ENCODE peak calls at places on chromosome 10, in four cellular contexts. D, Q, X and H are unnamed samples.

GRCh38 chr10:73790886-73791625 is 5.7 kb downstream of the ZSWIM8 start:
- DNase-seq in X (no peak), D (no peak), Q (no peak), H (no peak)

GRCh38 chr10:75040576-75040975 is 70.9 kb upstream of the SAMD8 start:
- DNase-seq in Q (no peak), X (no peak), D (no peak), H (no peak)

GRCh38 chr10:81870472-81870871 is 4.5 kb upstream of the NRG3 start:
- DNase-seq in D (no peak), Q (no peak), X (no peak), H (no peak)

GRCh38 chr10:126878594-126878993 is 26.6 kb upstream of the DOCK1 start:
- DNase-seq in D (no peak), X (no peak), Q (no peak), H (no peak)

GRCh38 chr10:44888861-44889260 is 22.3 kb upstream of the TMEM72 start:
- DNase-seq in D (no peak), Q (no peak), X (no peak), H (no peak)

GRCh38 chr10:89262331-89263020 is 10.9 kb upstream of the LIPA start:
- DNase-seq in Q (no peak), D (no peak), X (peak), H (no peak)

GRCh38 chr10:24778298-24778697 is 54.6 kb upstream of the ARHGAP21 start:
- DNase-seq in Q (no peak), D (no peak), X (no peak), H (no peak)

GRCh38 chr10:32983333-32983909 is 25.4 kb upstream of the ITGB1 start:
- DNase-seq in D (no peak), X (peak), Q (no peak), H (no peak)

GRCh38 chr10:119516381-119517234 is 25.9 kb downstream of the RGS10 start:
- DNase-seq in X (no peak), Q (no peak), D (no peak), H (peak)

GRCh38 chr10:132164801-132165278 is 21.9 kb upstream of the DPYSL4 start:
- DNase-seq in D (no peak), X (no peak), Q (no peak), H (no peak)

GRCh38 chr10:87782721-87783120 is 35.3 kb downstream of the ATAD1 start:
- DNase-seq in X (no peak), Q (no peak), D (no peak), H (no peak)

GRCh38 chr10:94018107-94018506 is 24.4 kb downstream of the PLCE1 start:
- DNase-seq in D (no peak), X (no peak), Q (no peak), H (no peak)

GRCh38 chr10:69715156-69715898 is 85.3 kb downstream of the FAM241B start:
- DNase-seq in D (no peak), Q (no peak), X (peak), H (no peak)

GRCh38 chr10:17001961-17002749 is 127.5 kb downstream of the CUBN start:
- DNase-seq in Q (no peak), D (no peak), X (peak), H (no peak)

GRCh38 chr10:75512534-75512933 is 81.1 kb downstream of the LRMDA start:
- DNase-seq in X (peak), Q (no peak), D (no peak), H (no peak)

GRCh38 chr10:50554995-50555568 is 68.7 kb downstream of the SGMS1 start:
- DNase-seq in D (no peak), Q (no peak), X (peak), H (no peak)

GRCh38 chr10:72123616-72124015 is 35.3 kb upstream of the SPOCK2 start:
- DNase-seq in Q (no peak), X (no peak), D (no peak), H (no peak)

GRCh38 chr10:122521011-122521410 is 39.5 kb upstream of the DMBT1 start:
- DNase-seq in X (no peak), Q (no peak), D (no peak), H (no peak)

GRCh38 chr10:62394556-62395018 is 20.4 kb downstream of the ZNF365 start:
- DNase-seq in D (no peak), X (no peak), Q (no peak), H (no peak)

GRCh38 chr10:9786576-9786975 is 1231.1 kb upstream of the CELF2 start:
- DNase-seq in X (peak), D (no peak), Q (no peak), H (no peak)

GRCh38 chr10:71077796-71078453 is 134.4 kb upstream of the UNC5B start:
- DNase-seq in X (no peak), D (no peak), Q (no peak), H (no peak)

GRCh38 chr10:84177541-84178386 is 4.2 kb downstream of the GPR15LG start:
- DNase-seq in Q (peak), D (no peak), X (no peak), H (no peak)